ENCODE peak calls at places on chromosomes 2 and 18, in five cellular contexts. One of them, this sample, is unnamed.

GRCh38 chr2:171723724-171724683 is 36.7 kb downstream of the DYNC1I2 start:
- DNase-seq in naive thymus-derived CD4-positive, alpha-beta T cell: no peak
- DNase-seq in activated CD8-positive, alpha-beta memory T cell treated with anti-CD3 and anti-CD28 coated beads for 4 hours: no peak
- DNase-seq in stimulated activated naive CD8-positive, alpha-beta T cell treated with anti-CD3 and anti-CD28 coated beads, Interleukin-15, Interleukin-2, amounts not matched to agents 100 U/mL and 50 U/mL, for 24 hours: no peak
- DNase-seq in breast epithelium: no peak
- DNase-seq in this sample: no peak

GRCh38 chr18:28075501-28075900 is 101.4 kb downstream of the CDH2 start:
- DNase-seq in activated CD8-positive, alpha-beta memory T cell treated with anti-CD3 and anti-CD28 coated beads for 4 hours: no peak
- DNase-seq in breast epithelium: no peak
- DNase-seq in stimulated activated naive CD8-positive, alpha-beta T cell treated with anti-CD3 and anti-CD28 coated beads, Interleukin-15, Interleukin-2, amounts not matched to agents 100 U/mL and 50 U/mL, for 24 hours: no peak
- DNase-seq in naive thymus-derived CD4-positive, alpha-beta T cell: no peak
- DNase-seq in this sample: no peak

GRCh38 chr18:79542876-79543750 is 136.5 kb upstream of the CTDP1 start:
- DNase-seq in activated CD8-positive, alpha-beta memory T cell treated with anti-CD3 and anti-CD28 coated beads for 4 hours: no peak
- DNase-seq in naive thymus-derived CD4-positive, alpha-beta T cell: no peak
- DNase-seq in stimulated activated naive CD8-positive, alpha-beta T cell treated with anti-CD3 and anti-CD28 coated beads, Interleukin-15, Interleukin-2, amounts not matched to agents 100 U/mL and 50 U/mL, for 24 hours: peak
- DNase-seq in breast epithelium: no peak
- DNase-seq in this sample: no peak

GRCh38 chr2:179594268-179595112 is 266.9 kb downstream of the ZNF385B start:
- DNase-seq in breast epithelium: no peak
- DNase-seq in stimulated activated naive CD8-positive, alpha-beta T cell treated with anti-CD3 and anti-CD28 coated beads, Interleukin-15, Interleukin-2, amounts not matched to agents 100 U/mL and 50 U/mL, for 24 hours: no peak
- DNase-seq in activated CD8-positive, alpha-beta memory T cell treated with anti-CD3 and anti-CD28 coated beads for 4 hours: no peak
- DNase-seq in naive thymus-derived CD4-positive, alpha-beta T cell: no peak
- DNase-seq in this sample: no peak

GRCh38 chr2:45778720-45779171 is 127.3 kb downstream of the PRKCE start:
- DNase-seq in activated CD8-positive, alpha-beta memory T cell treated with anti-CD3 and anti-CD28 coated beads for 4 hours: peak
- DNase-seq in naive thymus-derived CD4-positive, alpha-beta T cell: peak
- DNase-seq in stimulated activated naive CD8-positive, alpha-beta T cell treated with anti-CD3 and anti-CD28 coated beads, Interleukin-15, Interleukin-2, amounts not matched to agents 100 U/mL and 50 U/mL, for 24 hours: peak
- DNase-seq in breast epithelium: no peak
- DNase-seq in this sample: peak

GRCh38 chr2:158726906-158727592 is 68.1 kb upstream of the DAPL1 start:
- DNase-seq in activated CD8-positive, alpha-beta memory T cell treated with anti-CD3 and anti-CD28 coated beads for 4 hours: no peak
- DNase-seq in naive thymus-derived CD4-positive, alpha-beta T cell: no peak
- DNase-seq in breast epithelium: no peak
- DNase-seq in stimulated activated naive CD8-positive, alpha-beta T cell treated with anti-CD3 and anti-CD28 coated beads, Interleukin-15, Interleukin-2, amounts not matched to agents 100 U/mL and 50 U/mL, for 24 hours: no peak
- DNase-seq in this sample: no peak

GRCh38 chr2:105882920-105883319 is 138.2 kb downstream of the NCK2 start:
- DNase-seq in stimulated activated naive CD8-positive, alpha-beta T cell treated with anti-CD3 and anti-CD28 coated beads, Interleukin-15, Interleukin-2, amounts not matched to agents 100 U/mL and 50 U/mL, for 24 hours: no peak
- DNase-seq in breast epithelium: no peak
- DNase-seq in activated CD8-positive, alpha-beta memory T cell treated with anti-CD3 and anti-CD28 coated beads for 4 hours: no peak
- DNase-seq in naive thymus-derived CD4-positive, alpha-beta T cell: no peak
- DNase-seq in this sample: no peak

GRCh38 chr2:147492471-147492870 is 352.4 kb upstream of the ACVR2A start:
- DNase-seq in stimulated activated naive CD8-positive, alpha-beta T cell treated with anti-CD3 and anti-CD28 coated beads, Interleukin-15, Interleukin-2, amounts not matched to agents 100 U/mL and 50 U/mL, for 24 hours: no peak
- DNase-seq in naive thymus-derived CD4-positive, alpha-beta T cell: no peak
- DNase-seq in breast epithelium: no peak
- DNase-seq in activated CD8-positive, alpha-beta memory T cell treated with anti-CD3 and anti-CD28 coated beads for 4 hours: no peak
- DNase-seq in this sample: no peak

GRCh38 chr18:29169599-29169998 is 992.7 kb upstream of the CDH2 start:
- DNase-seq in activated CD8-positive, alpha-beta memory T cell treated with anti-CD3 and anti-CD28 coated beads for 4 hours: no peak
- DNase-seq in naive thymus-derived CD4-positive, alpha-beta T cell: no peak
- DNase-seq in stimulated activated naive CD8-positive, alpha-beta T cell treated with anti-CD3 and anti-CD28 coated beads, Interleukin-15, Interleukin-2, amounts not matched to agents 100 U/mL and 50 U/mL, for 24 hours: no peak
- DNase-seq in breast epithelium: no peak
- DNase-seq in this sample: no peak

GRCh38 chr18:64254399-64255093 is 105.7 kb upstream of the LINC00305 start:
- DNase-seq in stimulated activated naive CD8-positive, alpha-beta T cell treated with anti-CD3 and anti-CD28 coated beads, Interleukin-15, Interleukin-2, amounts not matched to agents 100 U/mL and 50 U/mL, for 24 hours: no peak
- DNase-seq in activated CD8-positive, alpha-beta memory T cell treated with anti-CD3 and anti-CD28 coated beads for 4 hours: no peak
- DNase-seq in naive thymus-derived CD4-positive, alpha-beta T cell: no peak
- DNase-seq in breast epithelium: no peak
- DNase-seq in this sample: no peak

GRCh38 chr18:74395630-74396251 is 61.4 kb downstream of the DIPK1C start:
- DNase-seq in stimulated activated naive CD8-positive, alpha-beta T cell treated with anti-CD3 and anti-CD28 coated beads, Interleukin-15, Interleukin-2, amounts not matched to agents 100 U/mL and 50 U/mL, for 24 hours: no peak
- DNase-seq in activated CD8-positive, alpha-beta memory T cell treated with anti-CD3 and anti-CD28 coated beads for 4 hours: no peak
- DNase-seq in naive thymus-derived CD4-positive, alpha-beta T cell: no peak
- DNase-seq in breast epithelium: no peak
- DNase-seq in this sample: no peak

GRCh38 chr18:59249186-59249774 is 24.0 kb downstream of the RAX start:
- DNase-seq in naive thymus-derived CD4-positive, alpha-beta T cell: peak
- DNase-seq in stimulated activated naive CD8-positive, alpha-beta T cell treated with anti-CD3 and anti-CD28 coated beads, Interleukin-15, Interleukin-2, amounts not matched to agents 100 U/mL and 50 U/mL, for 24 hours: peak
- DNase-seq in activated CD8-positive, alpha-beta memory T cell treated with anti-CD3 and anti-CD28 coated beads for 4 hours: no peak
- DNase-seq in breast epithelium: no peak
- DNase-seq in this sample: peak

GRCh38 chr2:134460583-134460998 is 206.7 kb downstream of the MGAT5 start:
- DNase-seq in naive thymus-derived CD4-positive, alpha-beta T cell: peak
- DNase-seq in stimulated activated naive CD8-positive, alpha-beta T cell treated with anti-CD3 and anti-CD28 coated beads, Interleukin-15, Interleukin-2, amounts not matched to agents 100 U/mL and 50 U/mL, for 24 hours: peak
- DNase-seq in activated CD8-positive, alpha-beta memory T cell treated with anti-CD3 and anti-CD28 coated beads for 4 hours: no peak
- DNase-seq in breast epithelium: peak
- DNase-seq in this sample: peak

GRCh38 chr2:47083886-47084682 is 71.0 kb downstream of the STPG4 start:
- DNase-seq in naive thymus-derived CD4-positive, alpha-beta T cell: no peak
- DNase-seq in stimulated activated naive CD8-positive, alpha-beta T cell treated with anti-CD3 and anti-CD28 coated beads, Interleukin-15, Interleukin-2, amounts not matched to agents 100 U/mL and 50 U/mL, for 24 hours: no peak
- DNase-seq in activated CD8-positive, alpha-beta memory T cell treated with anti-CD3 and anti-CD28 coated beads for 4 hours: no peak
- DNase-seq in breast epithelium: no peak
- DNase-seq in this sample: no peak

GRCh38 chr2:104867351-104868080 is 13.6 kb downstream of the POU3F3 start:
- DNase-seq in stimulated activated naive CD8-positive, alpha-beta T cell treated with anti-CD3 and anti-CD28 coated beads, Interleukin-15, Interleukin-2, amounts not matched to agents 100 U/mL and 50 U/mL, for 24 hours: no peak
- DNase-seq in activated CD8-positive, alpha-beta memory T cell treated with anti-CD3 and anti-CD28 coated beads for 4 hours: no peak
- DNase-seq in naive thymus-derived CD4-positive, alpha-beta T cell: no peak
- DNase-seq in breast epithelium: no peak
- DNase-seq in this sample: no peak

GRCh38 chr2:71133603-71134002 is 3.2 kb downstream of the MPHOSPH10 start:
- DNase-seq in stimulated activated naive CD8-positive, alpha-beta T cell treated with anti-CD3 and anti-CD28 coated beads, Interleukin-15, Interleukin-2, amounts not matched to agents 100 U/mL and 50 U/mL, for 24 hours: no peak
- DNase-seq in naive thymus-derived CD4-positive, alpha-beta T cell: no peak
- DNase-seq in activated CD8-positive, alpha-beta memory T cell treated with anti-CD3 and anti-CD28 coated beads for 4 hours: no peak
- DNase-seq in breast epithelium: no peak
- DNase-seq in this sample: no peak

GRCh38 chr2:181177376-181177775 is 197.0 kb downstream of the UBE2E3 start:
- DNase-seq in naive thymus-derived CD4-positive, alpha-beta T cell: no peak
- DNase-seq in stimulated activated naive CD8-positive, alpha-beta T cell treated with anti-CD3 and anti-CD28 coated beads, Interleukin-15, Interleukin-2, amounts not matched to agents 100 U/mL and 50 U/mL, for 24 hours: no peak
- DNase-seq in breast epithelium: no peak
- DNase-seq in activated CD8-positive, alpha-beta memory T cell treated with anti-CD3 and anti-CD28 coated beads for 4 hours: no peak
- DNase-seq in this sample: no peak

This sample was measured in Jurkat, Clone E6-1.